ENCODE peak calls at places on chromosomes 6 and 20, in seven cellular contexts. R, D, U, P, X, G and Z are unnamed samples.

GRCh38 chr20:63622096-63622495 is 4.8 kb downstream of the GMEB2 start:
- DNase-seq in D (no peak), R (no peak), X (no peak), G (no peak), P (no peak), U (no peak), Z (no peak)

GRCh38 chr6:42979523-42980177 is 669 bp upstream of the PEX6 start:
- DNase-seq in R (no peak), P (peak; percentile 45), U (no peak), X (peak; percentile 40), D (peak; percentile 80), G (no peak), Z (no peak)

GRCh38 chr6:66772785-66773184 is 1065.8 kb upstream of the EYS start:
- DNase-seq in D (no peak), U (peak; percentile 86), G (no peak), R (no peak), P (no peak), X (no peak), Z (no peak)

GRCh38 chr6:7433211-7433610 is 43.6 kb downstream of the RIOK1 start:
- DNase-seq in U (no peak), R (no peak), G (no peak), P (no peak), X (no peak), D (no peak), Z (no peak)

GRCh38 chr6:25844518-25844917 is 12.7 kb upstream of the SLC17A1 start:
- DNase-seq in U (peak; percentile 3), R (no peak), G (no peak), P (no peak), D (no peak), X (no peak), Z (no peak)

GRCh38 chr6:11214438-11214837 is 18.0 kb downstream of the NEDD9 start:
- DNase-seq in U (no peak), D (no peak), G (no peak), R (no peak), X (no peak), P (no peak), Z (no peak)

GRCh38 chr6:161561938-161562337 is 288.1 kb upstream of the AGPAT4 start:
- DNase-seq in G (no peak), P (no peak), R (peak; percentile 49), D (no peak), X (no peak), U (no peak), Z (no peak)

GRCh38 chr6:120869397-120869796 is 464.9 kb downstream of the TBC1D32 start:
- DNase-seq in P (no peak), X (no peak), U (no peak), R (peak; percentile 52), D (peak; percentile 7), G (peak; percentile 55), Z (no peak)

GRCh38 chr6:41558033-41558807 is 12.0 kb downstream of the FOXP4 start:
- DNase-seq in U (no peak), P (peak; percentile 18), R (no peak), D (no peak), X (no peak), G (no peak), Z (no peak)

GRCh38 chr6:35072051-35072697 is 69.0 kb downstream of the TCP11 start:
- DNase-seq in P (no peak), D (no peak), G (no peak), U (no peak), X (no peak), R (no peak), Z (no peak)

GRCh38 chr20:63641146-63641791 is 12.0 kb downstream of the STMN3 start:
- DNase-seq in R (no peak), P (no peak), X (peak; percentile 43), U (peak; percentile 45), D (peak; percentile 21), G (no peak), Z (no peak)

GRCh38 chr20:35117148-35117547 is 24.5 kb upstream of the TRPC4AP start:
- DNase-seq in G (no peak), P (peak; percentile 74), U (no peak), D (no peak), X (no peak), R (no peak), Z (no peak)

GRCh38 chr6:148225871-148226270 is 116.8 kb upstream of the SASH1 start:
- DNase-seq in G (no peak), U (no peak), P (no peak), X (no peak), R (no peak), D (no peak), Z (no peak)

GRCh38 chr6:35213824-35214756 is at the start of gene SCUBE3:
- DNase-seq in P (peak; percentile 42), X (peak; percentile 21), R (peak; percentile 76), D (peak; percentile 20), G (peak; percentile 55), U (peak; percentile 44), Z (peak; percentile 86)

GRCh38 chr6:39980839-39981580 is 46.7 kb upstream of the MOCS1 start:
- DNase-seq in R (peak; percentile 34), D (peak; percentile 55), P (peak; percentile 57), U (peak; percentile 75), G (peak; percentile 56), X (peak; percentile 45), Z (no peak)

GRCh38 chr6:140073456-140073855 is 699.0 kb upstream of the CITED2 start:
- DNase-seq in U (peak; percentile 92), G (no peak), P (peak; percentile 80), X (no peak), D (peak; percentile 57), R (no peak), Z (no peak)

DNA sequence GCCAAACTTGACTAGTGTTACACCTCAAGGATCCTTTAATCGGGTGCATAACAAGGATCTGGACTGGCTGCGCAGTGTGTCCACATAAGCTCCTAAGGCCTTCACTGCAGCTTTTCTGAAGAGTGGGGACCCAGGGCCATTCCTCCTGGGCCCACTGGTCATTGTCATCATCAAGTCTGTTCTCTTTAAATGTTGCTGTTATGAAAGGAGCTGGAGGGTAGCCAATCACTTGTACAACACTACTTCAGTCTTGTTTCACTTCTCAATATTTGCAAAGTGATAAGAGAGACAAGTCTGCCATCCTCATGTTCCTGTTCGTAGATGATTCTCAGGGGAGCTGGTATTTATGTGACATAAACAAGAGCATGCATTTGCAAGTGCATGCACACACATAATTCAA is 149.8 kb downstream of the SYNDIG1 start:
- DNase-seq in X (no peak), R (no peak), P (no peak), D (no peak), U (no peak), G (no peak), Z (no peak)
- TF ChIP-seq CTCF in X (no peak), R (no peak), P (no peak), D (no peak), U (no peak), G (no peak), Z (no peak)

DNA sequence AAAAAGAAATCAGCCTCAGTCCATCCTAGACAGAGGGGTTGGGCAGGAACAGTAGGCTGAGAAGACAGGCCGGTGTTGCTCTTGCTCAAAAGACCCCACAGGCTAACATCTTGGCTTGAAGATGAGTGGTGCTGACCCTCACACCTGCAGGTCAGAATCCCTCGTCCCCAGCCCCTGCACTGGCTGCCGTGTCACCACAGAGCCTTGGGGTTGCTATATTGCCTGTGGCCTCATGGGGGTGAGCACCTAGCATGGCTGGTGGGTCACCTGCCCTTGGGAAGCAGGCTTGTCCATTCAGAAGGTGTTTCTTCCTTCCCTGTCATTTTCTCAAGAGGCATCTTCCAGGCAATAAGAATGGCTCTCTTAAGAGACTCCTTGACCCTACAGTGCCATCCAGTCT is 7.7 kb downstream of the SLC22A16 start:
- DNase-seq in X (no peak), R (no peak), D (no peak), P (no peak), G (no peak), U (no peak), Z (no peak)
- TF ChIP-seq CTCF in X (no peak), R (no peak), D (no peak), P (no peak), G (no peak), U (no peak), Z (no peak)

DNA sequence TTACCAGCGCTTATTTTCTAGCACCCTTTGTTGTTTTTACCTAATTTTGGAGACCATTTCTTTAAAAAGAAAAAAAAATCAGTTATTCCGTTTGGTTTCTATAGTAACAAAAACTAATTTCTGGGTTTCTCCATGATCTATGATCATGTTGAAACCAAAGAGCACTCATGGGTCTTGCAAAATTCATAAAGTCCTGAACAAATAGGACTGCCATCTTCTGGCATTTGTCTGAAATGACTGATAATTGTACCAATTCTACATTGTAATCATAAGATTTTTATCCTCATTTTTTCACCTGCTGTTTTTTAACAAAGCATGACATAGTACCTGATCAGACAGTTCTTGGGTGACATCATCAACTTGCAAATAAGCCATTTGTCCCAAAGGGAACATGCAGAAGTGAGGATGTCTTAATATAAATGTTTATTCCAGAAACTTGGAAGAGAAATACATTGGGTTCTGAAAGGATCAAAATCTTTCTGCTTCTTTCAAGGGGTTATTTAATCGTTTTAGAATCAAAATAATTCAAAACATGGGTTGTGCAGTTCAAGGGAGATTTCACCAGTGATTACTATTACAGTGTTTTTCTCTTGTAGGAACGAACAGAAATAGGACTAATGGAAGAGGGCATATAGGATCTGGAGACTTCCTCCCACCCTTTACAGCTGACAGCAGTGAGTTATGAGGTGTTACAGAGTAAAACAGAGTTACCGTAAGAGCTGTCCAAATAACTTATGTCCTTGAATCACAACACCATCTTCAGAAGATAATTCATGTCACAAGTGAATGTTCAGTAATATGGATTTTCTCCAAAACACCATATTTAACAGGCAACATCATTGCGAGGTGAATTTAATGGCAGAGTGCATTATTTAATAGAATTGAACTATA is 87.1 kb upstream of the GJE1 start:
- DNase-seq in D (peak; percentile 27), X (no peak), P (peak; percentile 51), R (no peak), U (peak; percentile 67), G (no peak), Z (no peak)
- TF ChIP-seq CTCF in D (peak; percentile 4), X (no peak), P (peak; percentile 52), R (no peak), U (peak; percentile 43), G (no peak), Z (peak; percentile 62)

DNA sequence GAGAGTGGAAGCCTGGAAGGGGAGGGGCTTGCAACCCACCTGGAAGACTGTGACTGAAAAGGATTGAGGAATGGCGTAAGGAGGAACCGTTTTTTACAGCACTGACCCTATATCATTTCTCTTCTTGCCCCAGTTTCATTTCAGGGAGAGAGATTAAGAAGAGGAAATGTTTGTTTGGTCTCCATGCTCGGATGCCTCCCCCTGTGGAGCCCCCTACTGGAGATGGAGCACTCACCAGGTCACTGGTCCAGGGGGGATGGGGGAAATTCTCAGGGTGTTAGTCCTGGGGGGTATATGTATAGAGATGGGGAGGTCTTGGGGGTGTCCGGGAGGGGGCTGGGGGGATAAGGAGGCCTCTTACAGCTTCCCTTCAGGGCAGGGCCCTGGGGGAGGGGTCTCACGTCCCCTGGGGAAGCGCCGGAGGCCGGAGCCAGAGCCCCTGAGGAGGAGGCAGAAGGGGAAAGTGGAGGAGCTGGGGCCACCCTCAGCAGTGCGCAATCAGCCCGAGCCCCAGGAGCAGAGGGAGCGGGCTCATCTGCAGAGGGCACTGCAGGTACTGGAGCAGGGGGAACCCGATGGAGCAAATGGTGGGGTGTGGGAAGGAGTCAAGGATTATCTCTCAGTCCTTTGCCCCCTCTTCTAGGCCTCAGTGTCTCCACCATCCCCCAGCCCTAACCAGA is 3.2 kb downstream of the CUTA start:
- DNase-seq in U (no peak), D (no peak), P (no peak), G (peak; percentile 43), X (no peak), R (no peak), Z (no peak)
- TF ChIP-seq CTCF in U (peak; percentile 42), D (peak; percentile 45), P (peak; percentile 51), G (peak; percentile 23), X (no peak), R (peak; percentile 37), Z (peak; percentile 43)

GRCh38 chr20:40728470-40728869 is 39.4 kb upstream of the MAFB start:
- DNase-seq in D (no peak), U (peak; percentile 4), X (no peak), R (no peak), P (no peak), G (no peak), Z (no peak)
- TF ChIP-seq CTCF in D (no peak), U (peak; percentile 23), X (no peak), R (no peak), P (peak; percentile 22), G (peak; percentile 18), Z (no peak)